ENCODE peak calls at places on chromosomes 3 and 15, in five cellular contexts. Q is heart left ventricle; N is CD8-positive, alpha-beta T cell; M is uterus; E is heart right ventricle. G is an unnamed sample.

GRCh38 chr15:68795298-68795848 is 25.3 kb downstream of the ANP32A start:
- DNase-seq in Q (peak; percentile 92), E (peak; percentile 87), N (peak; percentile 61), M (peak; percentile 85), G (peak; percentile 95)

GRCh38 chr3:47482411-47482810 is 6.7 kb upstream of the SCAP start:
- DNase-seq in N (no peak), M (no peak), Q (no peak), E (no peak), G (no peak)

GRCh38 chr15:32784571-32784970 is 66.8 kb downstream of the GREM1 start:
- DNase-seq in N (no peak), E (no peak), Q (no peak), M (no peak), G (no peak)

GRCh38 chr3:26089249-26089648 is 299.4 kb downstream of the OXSM start:
- DNase-seq in N (no peak), E (no peak), Q (no peak), M (no peak), G (no peak)

GRCh38 chr3:72312339-72312738 is 527.4 kb upstream of the PROK2 start:
- DNase-seq in M (no peak), N (no peak), E (no peak), Q (no peak), G (no peak)

GRCh38 chr3:170811515-170811914 is 58.5 kb downstream of the RPL22L1 start:
- DNase-seq in N (no peak), Q (no peak), M (peak; percentile 49), E (no peak), G (no peak)

GRCh38 chr3:181899702-181900101 is 188.0 kb downstream of the SOX2 start:
- DNase-seq in N (no peak), Q (no peak), M (no peak), E (no peak), G (no peak)

GRCh38 chr15:71813723-71814470 is 3.5 kb downstream of the NR2E3 start:
- DNase-seq in Q (no peak), E (no peak), M (no peak), N (no peak), G (no peak)

GRCh38 chr3:141345951-141346817 is 22.1 kb upstream of the ZBTB38 start:
- DNase-seq in M (no peak), N (no peak), E (no peak), Q (no peak), G (no peak)

GRCh38 chr15:67084561-67084960 is 19.2 kb downstream of the SMAD3 start:
- DNase-seq in M (no peak), N (no peak), E (no peak), Q (no peak), G (no peak)

GRCh38 chr15:78638658-78639314 is 2.2 kb downstream of the CHRNB4 start:
- DNase-seq in Q (peak; percentile 42), E (no peak), N (peak; percentile 57), M (no peak), G (no peak)

GRCh38 chr15:85457392-85457968 is 77.1 kb downstream of the AKAP13 start:
- DNase-seq in E (no peak), M (no peak), N (no peak), Q (no peak), G (no peak)

GRCh38 chr3:11452988-11453847 is 181.0 kb downstream of the ATG7 start:
- DNase-seq in M (no peak), Q (no peak), E (no peak), N (no peak), G (no peak)

GRCh38 chr3:107382626-107383025 is 5.4 kb downstream of the CCDC54 start:
- DNase-seq in N (no peak), E (no peak), Q (no peak), M (no peak), G (no peak)

GRCh38 chr3:132236701-132237651 is 80.2 kb upstream of the ACP3 start:
- DNase-seq in Q (no peak), E (no peak), N (no peak), M (no peak), G (no peak)

GRCh38 chr15:52181938-52182780 is 9.0 kb downstream of the GNB5 start:
- DNase-seq in N (no peak), M (no peak), E (no peak), Q (no peak), G (no peak)

GRCh38 chr3:181933052-181933618 is 221.4 kb downstream of the SOX2 start:
- DNase-seq in N (no peak), E (no peak), M (no peak), Q (no peak), G (no peak)

GRCh38 chr15:73233623-73234022 is 135.1 kb downstream of the HCN4 start:
- DNase-seq in N (no peak), M (no peak), Q (no peak), E (no peak), G (no peak)

GRCh38 chr15:90529369-90530249 is at the start of gene CRTC3:
- DNase-seq in E (peak; percentile 60), M (peak; percentile 40), N (peak; percentile 58), Q (peak; percentile 75), G (peak; percentile 43)

DNA sequence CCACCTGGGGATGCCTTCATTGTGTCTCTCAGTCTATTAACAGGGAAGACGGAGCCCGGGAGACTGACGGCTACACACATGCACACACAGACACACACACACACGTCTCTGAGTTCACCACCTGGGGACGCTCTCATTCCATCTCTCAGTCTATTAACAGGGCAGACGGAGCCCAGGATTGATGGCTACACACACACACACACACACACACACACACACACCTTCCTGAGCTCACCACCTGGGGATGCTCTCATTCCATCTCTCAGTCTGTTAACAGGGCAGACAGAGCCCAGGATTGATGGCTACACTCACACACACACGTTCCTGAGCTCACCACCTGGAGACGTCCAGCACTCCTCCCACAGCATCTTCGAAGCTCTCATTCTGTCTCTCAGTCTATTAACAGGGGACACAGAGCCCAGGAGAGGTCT is 143.9 kb downstream of the OR4M2 start:
- DNase-seq in N (no peak), M (no peak), Q (no peak), E (no peak), G (no peak)
- H3K9me3 ChIP-seq in N (no peaks in the 10 kb centered on the region), M (no peaks in the 10 kb centered on the region), Q (no peaks in the 10 kb centered on the region), E (no peaks in the 10 kb centered on the region), G (no peaks in the 10 kb centered on the region)

DNA sequence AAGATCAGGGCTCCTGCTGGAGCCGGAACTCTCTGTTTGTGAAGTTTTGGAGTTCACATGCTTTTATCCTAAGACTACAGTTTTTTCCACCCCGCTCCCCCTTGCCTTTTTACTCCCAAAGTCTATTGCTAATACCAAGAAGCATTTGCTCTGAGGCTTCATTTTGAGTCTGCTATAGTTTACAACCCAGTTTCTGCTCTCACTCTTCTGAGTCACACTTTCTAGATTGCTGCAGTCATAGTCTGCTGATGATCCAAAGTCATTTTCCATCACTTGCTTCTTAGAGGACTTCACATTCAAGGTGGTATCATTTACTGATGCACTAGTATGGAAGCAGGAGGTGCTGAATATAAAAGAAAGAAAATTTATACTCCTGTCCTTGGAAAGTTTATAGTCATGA is 937.4 kb downstream of the IGSF11 start:
- DNase-seq in M (no peak), Q (no peak), E (no peak), N (no peak), G (no peak)
- H3K9me3 ChIP-seq in M (no peaks in the 10 kb centered on the region), Q (no peaks in the 10 kb centered on the region), E (no peaks in the 10 kb centered on the region), N (no peaks in the 10 kb centered on the region), G (peaks cover 6% of the 10 kb centered on the region)

GRCh38 chr15:25687276-25687675 is 175.9 kb downstream of the ATP10A start:
- DNase-seq in Q (no peak), E (no peak), M (no peak), N (no peak), G (no peak)
- H3K9me3 ChIP-seq in Q (no peaks in the 10 kb centered on the region), E (no peaks in the 10 kb centered on the region), M (no peaks in the 10 kb centered on the region), N (no peaks in the 10 kb centered on the region), G (no peaks in the 10 kb centered on the region)

GRCh38 chr3:31652296-31652695 is 119.6 kb downstream of the STT3B start:
- DNase-seq in N (no peak), M (no peak), E (no peak), Q (no peak), G (no peak)

GRCh38 chr3:31648286-31648968 is 115.7 kb downstream of the STT3B start:
- DNase-seq in Q (no peak), M (no peak), E (no peak), N (no peak), G (no peak)

GRCh38 chr3:31654998-31655397 is 122.3 kb downstream of the STT3B start:
- DNase-seq in Q (no peak), N (no peak), M (no peak), E (no peak), G (no peak)

GRCh38 chr3:31659246-31659645 is 126.5 kb downstream of the STT3B start:
- DNase-seq in M (no peak), Q (no peak), E (no peak), N (no peak), G (no peak)

GRCh38 chr3:31653464-31653863 is 120.7 kb downstream of the STT3B start:
- DNase-seq in N (no peak), M (no peak), Q (no peak), E (no peak), G (no peak)
- H3K9me3 ChIP-seq in N (peaks cover 55% of the 10 kb centered on the region), M (peaks cover 61% of the 10 kb centered on the region), Q (no peaks in the 10 kb centered on the region), E (peaks cover 41% of the 10 kb centered on the region), G (peaks cover 45% of the 10 kb centered on the region)

GRCh38 chr15:25054329-25054728 is 99.5 kb downstream of the SNRPN start:
- DNase-seq in E (no peak), N (no peak), M (no peak), Q (no peak), G (no peak)

GRCh38 chr15:25054943-25055342 is 100.2 kb downstream of the SNRPN start:
- DNase-seq in E (no peak), N (no peak), Q (no peak), M (no peak), G (peak; percentile 28)

GRCh38 chr15:25053000-25053815 is 98.4 kb downstream of the SNRPN start:
- DNase-seq in M (no peak), E (no peak), N (no peak), Q (no peak), G (peak; percentile 46)

GRCh38 chr15:25052191-25052999 is 97.6 kb downstream of the SNRPN start:
- DNase-seq in Q (no peak), M (no peak), E (no peak), N (no peak), G (no peak)

DNA sequence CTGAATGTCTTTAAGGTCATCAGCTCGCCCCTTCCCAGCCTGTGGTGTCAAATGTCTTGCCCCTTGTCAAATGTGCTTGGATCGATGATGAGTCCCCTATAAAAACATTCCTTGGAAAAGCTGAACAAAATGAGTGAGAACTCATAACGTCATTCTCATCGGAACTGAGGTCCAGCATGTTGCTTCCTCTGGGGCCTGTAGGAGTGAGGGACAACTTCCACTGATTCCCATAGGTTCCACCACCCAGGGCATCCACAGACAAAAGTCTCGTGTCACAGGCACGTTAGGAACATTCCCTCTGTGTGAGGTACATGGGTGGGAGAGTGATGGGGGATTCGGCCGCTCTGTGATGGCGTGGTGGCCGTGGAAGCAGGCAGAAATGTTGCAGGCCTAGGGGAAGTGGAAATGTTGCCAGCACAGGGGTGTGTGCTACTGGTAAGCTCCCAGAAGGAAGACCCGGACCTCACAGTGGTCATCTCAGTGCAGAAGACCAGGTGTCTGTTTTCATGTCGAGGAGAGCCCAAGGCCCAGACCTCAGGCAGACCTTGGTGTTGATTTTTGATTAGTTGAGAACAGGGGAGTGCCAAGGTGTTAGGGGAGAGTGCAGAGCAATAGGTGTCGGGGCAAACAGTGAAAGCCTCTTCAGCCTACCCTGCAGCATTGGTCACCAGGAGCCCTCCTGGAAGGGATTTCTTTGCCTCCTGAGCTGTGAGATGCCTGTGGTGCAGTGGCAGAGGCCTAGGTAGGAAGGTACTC is 96.8 kb downstream of the SNRPN start:
- DNase-seq in E (no peak), N (no peak), M (no peak), Q (no peak), G (peak; percentile 28)
- H3K9me3 ChIP-seq in E (peaks cover 93% of the 10 kb centered on the region), N (peaks cover 91% of the 10 kb centered on the region), M (peaks cover 98% of the 10 kb centered on the region), Q (peaks cover 14% of the 10 kb centered on the region), G (peaks cover 99% of the 10 kb centered on the region)